ENCODE peak calls at places on chromosome 20, in five cellular contexts. X, I, O, R and J are unnamed samples. For H3K36me3, the result is how much of the 10 kb centered on the place peaks cover.

GRCh38 chr20:41476446-41476845 is 109.8 kb upstream of the EMILIN3 start:
- DNase-seq in X (no peak), I (no peak), O (no peak), R (no peak), J (no peak)

GRCh38 chr20:14304466-14304865 is 32.9 kb downstream of the FLRT3 start:
- DNase-seq in X (no peak), I (no peak), O (no peak), R (no peak), J (no peak)

GRCh38 chr20:48921883-48922867 is 664 bp downstream of the ARFGEF2 start:
- DNase-seq in X (peak), I (peak), O (peak), R (peak), J (peak)

GRCh38 chr20:57080796-57081195 is 185.6 kb downstream of the BMP7 start:
- DNase-seq in X (no peak), I (no peak), O (no peak), R (peak), J (no peak)

GRCh38 chr20:64063389-64064144 is 569 bp downstream of the TCEA2 start:
- DNase-seq in X (no peak), I (peak), O (no peak), R (no peak), J (no peak)

GRCh38 chr20:35339007-35339406 is 46.8 kb upstream of the FAM83C start:
- DNase-seq in X (no peak), I (no peak), O (no peak), R (peak), J (no peak)

GRCh38 chr20:50916934-50917333 is 14.3 kb downstream of the ADNP start:
- DNase-seq in X (no peak), I (no peak), O (no peak), R (no peak), J (no peak)

GRCh38 chr20:47762699-47763098 is 22.6 kb downstream of the SULF2 start:
- DNase-seq in X (no peak), I (no peak), O (no peak), R (no peak), J (no peak)

GRCh38 chr20:3681931-3682820 is at the start of gene ADAM33:
- DNase-seq in X (peak), I (no peak), O (no peak), R (no peak), J (no peak)

GRCh38 chr20:24673678-24674570 is 204.5 kb downstream of the SYNDIG1 start:
- DNase-seq in X (no peak), I (no peak), O (peak), R (peak), J (no peak)

GRCh38 chr20:35226126-35226774 is at the start of gene MMP24:
- DNase-seq in X (no peak), I (no peak), O (no peak), R (no peak), J (no peak)

GRCh38 chr20:19827818-19828217 is 69.8 kb downstream of the RIN2 start:
- DNase-seq in X (no peak), I (peak), O (no peak), R (no peak), J (no peak)

GRCh38 chr20:41177636-41178035 is 40.3 kb downstream of the PLCG1 start:
- DNase-seq in X (peak), I (no peak), O (peak), R (peak), J (no peak)

GRCh38 chr20:2984956-2985661 is 58.3 kb upstream of the GNRH2 start:
- DNase-seq in X (no peak), I (no peak), O (no peak), R (peak), J (no peak)

GRCh38 chr20:18916886-18917785 is 103.6 kb downstream of the SCP2D1 start:
- DNase-seq in X (no peak), I (peak), O (no peak), R (no peak), J (no peak)

GRCh38 chr20:9110916-9111432 is 42.1 kb downstream of the PLCB4 start:
- DNase-seq in X (no peak), I (no peak), O (no peak), R (no peak), J (no peak)

GRCh38 chr20:34921436-34921835 is 34.2 kb downstream of the GSS start:
- DNase-seq in X (no peak), I (no peak), O (no peak), R (no peak), J (no peak)

GRCh38 chr20:32359633-32360332 is 1.7 kb downstream of the ASXL1 start:
- DNase-seq in X (no peak), I (peak), O (no peak), R (peak), J (no peak)

GRCh38 chr20:10642859-10643559 is 30.8 kb downstream of the JAG1 start:
- DNase-seq in X (no peak), I (no peak), O (no peak), R (no peak), J (no peak)

GRCh38 chr20:50434653-50435396 is 75.4 kb upstream of the PTPN1 start:
- DNase-seq in X (no peak), I (no peak), O (no peak), R (peak), J (no peak)

GRCh38 chr20:63056236-63057132 is 49.7 kb upstream of the BHLHE23 start:
- DNase-seq in X (peak), I (peak), O (peak), R (peak), J (peak)

DNA sequence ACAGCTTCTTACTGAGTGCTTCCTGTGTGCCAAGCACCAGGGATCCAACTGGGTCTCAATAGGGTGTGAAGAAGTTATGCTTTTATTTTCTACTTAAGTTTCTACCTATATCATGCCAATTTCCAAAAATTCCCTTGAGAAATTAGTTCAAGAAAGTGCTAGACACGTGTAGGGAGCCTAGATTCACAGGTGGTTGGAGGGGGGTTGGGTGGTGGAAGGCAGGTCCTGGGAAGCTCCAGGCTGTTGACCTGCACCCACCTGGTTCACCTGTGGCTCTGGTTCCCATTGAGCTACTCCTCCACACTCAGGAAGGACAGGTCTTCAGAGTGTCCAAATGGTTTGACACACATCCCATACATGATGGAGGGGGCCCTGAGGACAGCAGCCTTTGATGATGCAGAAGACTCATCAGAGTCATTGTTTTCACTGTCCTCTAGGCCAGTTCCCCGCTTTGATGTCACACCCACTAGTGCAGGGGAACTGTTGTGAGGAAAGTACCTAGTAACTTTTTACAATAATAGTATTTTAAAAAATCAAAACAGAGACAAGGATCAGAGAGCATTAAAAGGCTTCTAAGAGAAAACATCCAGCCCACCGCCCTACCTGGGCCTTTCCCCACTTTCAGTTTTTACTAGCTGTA is 39.8 kb upstream of the MYL9 start:
- DNase-seq in X (no peak), I (no peak), O (no peak), R (no peak), J (no peak)
- H3K36me3 ChIP-seq in X (half or more), I (under half), O (under half), R (under half), J (half or more)

DNA sequence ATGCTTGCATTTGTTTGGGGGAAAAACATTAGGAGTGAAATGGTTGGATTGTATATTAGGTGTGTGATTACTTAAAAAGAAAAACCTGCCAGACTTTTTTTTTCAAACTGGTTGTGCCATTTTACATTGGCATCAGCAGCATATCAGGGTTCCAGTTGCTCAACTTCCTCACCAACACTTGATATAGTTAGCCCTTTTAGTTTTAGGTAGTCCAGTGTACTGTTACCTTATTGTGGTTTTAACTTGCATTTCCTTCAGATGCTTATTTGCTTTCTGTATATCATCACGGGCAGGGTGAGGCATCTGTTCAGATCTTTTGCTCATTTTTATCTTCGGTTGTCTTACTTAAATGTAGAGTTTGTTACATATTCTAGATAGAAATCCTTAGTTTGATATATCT is 5.2 kb downstream of the XRN2 start:
- DNase-seq in X (no peak), I (no peak), O (no peak), R (no peak), J (no peak)
- H3K36me3 ChIP-seq in X (under half), I (under half), O (under half), R (under half), J (under half)

GRCh38 chr20:43689165-43689564 is 22.3 kb downstream of the MYBL2 start:
- DNase-seq in X (no peak), I (no peak), O (no peak), R (no peak), J (no peak)
- H3K36me3 ChIP-seq in X (under half), I (under half), O (under half), R (under half), J (under half)

DNA sequence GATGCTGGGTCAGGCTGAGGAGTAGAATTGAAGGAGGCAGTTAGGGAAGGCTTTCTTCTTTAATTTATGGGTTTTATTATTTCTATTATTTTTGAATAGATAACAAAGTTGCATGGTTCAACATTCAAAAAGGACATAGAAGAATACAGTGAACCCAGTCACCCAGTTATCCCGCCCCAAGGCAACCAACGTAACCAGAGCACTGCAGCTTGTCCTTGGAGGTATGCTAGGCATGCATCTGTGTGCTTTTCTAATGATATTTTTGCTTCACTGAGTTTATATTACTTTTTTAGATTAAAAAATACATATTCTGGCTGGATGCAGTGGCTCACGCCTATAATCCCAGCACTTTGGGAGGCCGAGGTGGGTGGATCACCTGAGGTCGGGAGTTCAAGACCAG is 47.4 kb upstream of the DSN1 start:
- DNase-seq in X (no peak), I (no peak), O (no peak), R (no peak), J (no peak)
- H3K36me3 ChIP-seq in X (under half), I (under half), O (under half), R (under half), J (under half)

GRCh38 chr20:45948742-45949541 is 14.5 kb downstream of the PCIF1 start:
- DNase-seq in X (no peak), I (no peak), O (no peak), R (no peak), J (no peak)
- H3K36me3 ChIP-seq in X (half or more), I (under half), O (under half), R (under half), J (half or more)